ENCODE peak calls at places on chromosomes 13 and 19, in four cellular contexts. T is GM12878, U is SK-N-SH, E is HepG2. L is an unnamed sample.

GRCh38 chr19:6802336-6803035 is 30.0 kb downstream of the VAV1 start:
- DNase-seq in T (peak), U (no peak), E (no peak), L (peak)

GRCh38 chr13:21365574-21365973 is 93.5 kb downstream of the ZDHHC20 start:
- DNase-seq in T (no peak), U (no peak), E (no peak), L (no peak)

GRCh38 chr19:10007811-10008211 is 2.5 kb downstream of the COL5A3 start:
- DNase-seq in T (no peak), E (no peak), U (peak), L (no peak)

GRCh38 chr19:10404888-10405808 is 1.8 kb upstream of the CDC37 start:
- DNase-seq in U (peak), E (no peak), T (no peak), L (no peak)

GRCh38 chr19:29040291-29040690 is 172.7 kb downstream of the UQCRFS1 start:
- DNase-seq in U (no peak), E (no peak), T (no peak), L (no peak)

GRCh38 chr19:17866312-17867012 is 5.3 kb upstream of the SLC5A5 start:
- DNase-seq in E (no peak), U (peak), T (no peak), L (no peak)

GRCh38 chr13:60654405-60654804 is 257.4 kb downstream of the TDRD3 start:
- DNase-seq in E (peak), U (no peak), T (no peak), L (no peak)

GRCh38 chr13:32622827-32623226 is 36.6 kb downstream of the PDS5B start:
- DNase-seq in E (no peak), U (no peak), T (no peak), L (no peak)

GRCh38 chr19:2896694-2897093 is 4.0 kb upstream of the ZNF57 start:
- DNase-seq in U (no peak), T (no peak), E (no peak), L (no peak)

GRCh38 chr13:26323127-26323526 is 69.2 kb downstream of the CDK8 start:
- DNase-seq in U (no peak), T (no peak), E (no peak), L (no peak)

GRCh38 chr13:23506071-23506820 is 64.0 kb upstream of the TNFRSF19 start:
- DNase-seq in T (no peak), E (no peak), U (peak), L (no peak)

GRCh38 chr19:16698914-16699313 is 20.7 kb upstream of the NWD1 start:
- DNase-seq in E (no peak), T (no peak), U (peak), L (no peak)

GRCh38 chr19:56840452-56841193 is at the start of the genes PEG3 and ZIM2:
- DNase-seq in U (peak), T (no peak), E (peak), L (no peak)

GRCh38 chr13:25784119-25784518 is 267.7 kb downstream of the SHISA2 start:
- DNase-seq in U (no peak), E (no peak), T (no peak), L (no peak)

GRCh38 chr13:27270594-27271520 is at the start of gene RASL11A:
- DNase-seq in T (no peak), E (peak), U (peak), L (peak)

GRCh38 chr13:100588350-100589177 is at the start of gene GGACT:
- DNase-seq in E (peak), T (peak), U (peak), L (peak)

GRCh38 chr19:32041681-32042292 is 303.6 kb upstream of the ZNF507 start:
- DNase-seq in E (peak), U (peak), T (no peak), L (peak)

GRCh38 chr19:53951436-53951835 is 11.3 kb upstream of the CACNG8 start:
- DNase-seq in T (no peak), U (no peak), E (no peak), L (no peak)

GRCh38 chr13:94329277-94329676 is 150.2 kb downstream of the DCT start:
- DNase-seq in T (no peak), U (no peak), E (no peak), L (no peak)

GRCh38 chr19:13838943-13839192 is 38.1 kb upstream of the NANOS3 start:
- DNase-seq in T (no peak), E (no peak), U (peak), L (no peak)

GRCh38 chr19:13149628-13150186 is 468 bp downstream of the STX10 start:
- DNase-seq in U (peak), E (peak), T (no peak), L (no peak)

GRCh38 chr13:44758595-44759221 is 182.6 kb upstream of the TSC22D1 start:
- DNase-seq in U (no peak), E (peak), T (no peak), L (no peak)

GRCh38 chr13:40920826-40921225 is 98.3 kb downstream of the ELF1 start:
- DNase-seq in E (no peak), U (no peak), T (no peak), L (no peak)

GRCh38 chr13:40927929-40928328 is 91.2 kb downstream of the ELF1 start:
- DNase-seq in T (no peak), E (no peak), U (no peak), L (no peak)

GRCh38 chr13:40922437-40923040 is 96.6 kb downstream of the ELF1 start:
- DNase-seq in U (no peak), T (no peak), E (peak), L (no peak)
- TF ChIP-seq PBX3 in U (no peak), T (no peak), E (no peak), L (no peak)

DNA sequence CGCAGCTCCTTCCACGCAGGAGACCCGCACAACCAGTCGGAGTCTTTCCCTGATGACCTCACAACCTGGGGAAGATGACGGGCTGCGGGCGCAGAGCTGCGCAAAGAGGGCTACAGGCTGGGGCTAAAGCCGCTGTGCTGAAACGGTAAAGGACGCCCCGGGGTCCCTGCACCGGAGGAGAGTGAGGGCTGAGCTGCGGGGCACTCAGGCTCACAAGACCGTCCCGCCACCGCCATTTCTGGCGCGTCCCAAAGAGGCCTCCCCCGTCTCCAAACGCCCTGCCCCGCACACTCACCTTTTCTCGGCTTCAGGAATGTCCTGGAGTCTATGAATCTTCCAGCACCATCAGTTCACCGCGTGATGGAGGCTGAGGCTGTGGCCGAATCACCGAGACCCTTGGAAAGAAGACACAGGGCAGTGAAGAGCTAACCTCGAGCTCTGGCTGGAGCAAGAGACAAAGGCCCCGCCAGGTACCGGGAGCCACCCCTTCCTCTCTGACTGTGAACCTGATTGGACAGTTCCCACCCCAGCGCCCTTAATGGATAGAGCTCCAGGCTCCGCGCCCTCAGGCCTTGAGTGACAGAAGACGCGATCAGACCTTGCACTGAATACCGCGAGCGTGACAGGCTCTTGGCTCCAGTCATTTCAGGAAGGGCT is 41.8 kb upstream of the ZNF429 start:
- DNase-seq in E (no peak), T (no peak), U (peak), L (no peak)
- TF ChIP-seq PBX3 in E (no peak), T (no peak), U (no peak), L (no peak)

DNA sequence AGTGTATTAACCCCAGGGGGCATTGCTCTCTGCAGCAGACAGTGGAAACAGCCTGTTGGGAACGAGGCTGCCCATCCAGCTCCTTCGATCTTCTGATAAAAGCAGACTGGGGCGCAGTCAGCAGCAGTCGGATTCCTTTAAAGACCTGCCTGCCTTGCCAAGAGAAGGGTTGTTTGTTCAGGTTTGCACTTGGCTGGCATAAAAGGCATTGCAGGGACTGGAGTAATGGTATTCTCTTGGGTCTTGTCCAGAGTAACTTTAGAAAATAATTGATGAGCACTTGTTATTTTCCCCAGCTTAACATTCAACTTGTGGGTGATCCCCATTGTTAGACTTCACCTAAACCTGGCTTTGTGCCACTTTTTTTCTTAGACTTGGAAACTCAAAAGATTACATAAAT is 67.3 kb upstream of the SLC10A2 start:
- DNase-seq in E (no peak), T (no peak), U (no peak), L (no peak)
- TF ChIP-seq PBX3 in E (no peak), T (no peak), U (no peak), L (no peak)

GRCh38 chr13:79451500-79451962 is 29.4 kb upstream of the NDFIP2 start:
- DNase-seq in U (peak), T (peak), E (no peak), L (peak)
- TF ChIP-seq PBX3 in U (peak), T (no peak), E (no peak), L (no peak)

GRCh38 chr13:42997381-42997780 is 5.3 kb upstream of the EPSTI1 start:
- DNase-seq in U (no peak), E (no peak), T (no peak), L (no peak)
- TF ChIP-seq PBX3 in U (peak), E (no peak), T (no peak), L (no peak)

GRCh38 chr13:110185696-110186095 is 121.3 kb downstream of the COL4A1 start:
- DNase-seq in E (no peak), U (no peak), T (no peak), L (no peak)
- TF ChIP-seq PBX3 in E (no peak), U (no peak), T (no peak), L (no peak)

GRCh38 chr19:42193706-42194105 is 23.8 kb downstream of the DEDD2 start:
- DNase-seq in U (no peak), T (no peak), E (no peak), L (no peak)

GRCh38 chr19:42188665-42189064 is 28.8 kb downstream of the DEDD2 start:
- DNase-seq in U (no peak), T (no peak), E (no peak), L (no peak)

GRCh38 chr19:42189133-42189532 is 28.3 kb downstream of the DEDD2 start:
- DNase-seq in U (no peak), E (no peak), T (no peak), L (no peak)

GRCh38 chr19:42193294-42193693 is 24.2 kb downstream of the DEDD2 start:
- DNase-seq in E (no peak), U (no peak), T (no peak), L (no peak)

GRCh38 chr19:42191855-42192254 is 25.6 kb downstream of the DEDD2 start:
- DNase-seq in U (no peak), T (no peak), E (peak), L (peak)
- TF ChIP-seq PBX3 in U (no peak), T (no peak), E (no peak), L (no peak)

DNA sequence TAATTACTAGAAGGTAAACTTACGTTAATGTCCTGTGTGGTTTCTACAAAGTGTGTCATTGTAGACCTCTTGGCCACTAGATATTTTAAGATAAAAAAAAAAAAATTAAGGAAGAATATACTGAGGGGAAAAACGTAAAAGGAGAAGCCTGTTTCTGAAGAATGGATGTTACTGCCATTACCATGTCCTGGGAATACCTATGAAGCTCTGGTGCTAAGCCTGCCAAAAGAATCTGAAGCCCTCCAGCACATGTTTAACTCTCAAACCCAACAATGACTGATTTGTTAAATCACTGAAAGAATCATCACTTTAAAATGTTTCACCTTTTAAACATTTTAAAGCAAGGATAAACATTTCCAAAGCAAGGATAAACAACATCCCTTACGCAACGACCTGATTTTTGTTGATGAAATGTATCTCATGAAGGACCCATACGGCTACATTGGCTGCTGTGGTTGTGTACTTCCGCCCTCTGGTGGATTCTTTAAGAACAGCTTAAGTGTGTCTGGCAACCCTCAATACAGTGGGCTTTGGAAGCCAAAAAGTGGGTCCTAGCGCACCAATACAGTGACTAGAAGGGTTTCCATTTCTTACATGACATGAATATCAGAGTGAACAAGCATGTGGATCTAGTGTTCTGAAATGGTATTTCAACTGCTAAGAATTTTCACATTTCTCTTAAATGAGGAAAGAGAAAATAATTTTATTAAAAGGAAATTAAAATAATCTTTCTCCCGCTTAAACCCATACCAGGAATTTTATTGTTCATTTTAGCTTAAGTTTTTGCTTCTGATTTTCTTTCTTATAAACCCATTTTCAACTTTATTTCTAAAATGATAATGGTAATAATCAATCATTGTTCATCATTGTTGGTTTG is 74.5 kb upstream of the RAP2A start:
- DNase-seq in E (peak), T (no peak), U (peak), L (peak)
- TF ChIP-seq PBX3 in E (no peak), T (no peak), U (no peak), L (no peak)

L was measured in A549.